ENCODE peak calls at places on chromosomes 11 and 22, in seven cellular contexts. One of them, this sample, is unnamed.

GRCh38 chr22:35476341-35476740 is 64.3 kb upstream of the RASD2 start:
- DNase-seq in H1: no peak
- DNase-seq in mesenchymal stem cell: peak
- DNase-seq in trophoblast cell: no peak
- DNase-seq in H9: no peak
- DNase-seq in mesendoderm: no peak
- DNase-seq in IMR-90: no peak
- DNase-seq in this sample: no peak

GRCh38 chr11:2653930-2654739 is 45.7 kb downstream of the KCNQ1OT1 start:
- DNase-seq in trophoblast cell: no peak
- DNase-seq in mesenchymal stem cell: no peak
- DNase-seq in mesendoderm: no peak
- DNase-seq in H1: no peak
- DNase-seq in H9: no peak
- DNase-seq in IMR-90: no peak
- DNase-seq in this sample: no peak

GRCh38 chr11:118437046-118437735 is 899 bp downstream of the KMT2A start:
- DNase-seq in H9: peak
- DNase-seq in IMR-90: peak
- DNase-seq in H1: peak
- DNase-seq in trophoblast cell: peak
- DNase-seq in mesenchymal stem cell: peak
- DNase-seq in mesendoderm: peak
- DNase-seq in this sample: peak

GRCh38 chr22:43147821-43148220 is 3.5 kb upstream of the TSPO start:
- DNase-seq in H9: no peak
- DNase-seq in IMR-90: no peak
- DNase-seq in mesenchymal stem cell: no peak
- DNase-seq in H1: no peak
- DNase-seq in mesendoderm: no peak
- DNase-seq in trophoblast cell: peak
- DNase-seq in this sample: no peak

GRCh38 chr11:19633276-19633675 is 79.4 kb upstream of the NAV2 start:
- DNase-seq in IMR-90: no peak
- DNase-seq in trophoblast cell: no peak
- DNase-seq in H9: no peak
- DNase-seq in mesenchymal stem cell: no peak
- DNase-seq in mesendoderm: no peak
- DNase-seq in H1: no peak
- DNase-seq in this sample: no peak

GRCh38 chr11:2382129-2382517 is 5.0 kb downstream of the CD81 start:
- DNase-seq in mesendoderm: no peak
- DNase-seq in mesenchymal stem cell: no peak
- DNase-seq in IMR-90: no peak
- DNase-seq in H9: no peak
- DNase-seq in trophoblast cell: no peak
- DNase-seq in H1: no peak
- DNase-seq in this sample: no peak

GRCh38 chr11:21710791-21711190 is 482.1 kb upstream of the ANO5 start:
- DNase-seq in mesendoderm: no peak
- DNase-seq in IMR-90: no peak
- DNase-seq in trophoblast cell: no peak
- DNase-seq in mesenchymal stem cell: no peak
- DNase-seq in H9: no peak
- DNase-seq in H1: no peak
- DNase-seq in this sample: no peak

GRCh38 chr11:2262301-2263011 is 7.9 kb downstream of the ASCL2 start:
- DNase-seq in trophoblast cell: peak
- DNase-seq in mesenchymal stem cell: no peak
- DNase-seq in mesendoderm: no peak
- DNase-seq in H9: no peak
- DNase-seq in IMR-90: no peak
- DNase-seq in H1: no peak
- DNase-seq in this sample: no peak

GRCh38 chr11:2300936-2301630 is 635 bp downstream of the C11orf21 start:
- DNase-seq in mesenchymal stem cell: no peak
- DNase-seq in H9: no peak
- DNase-seq in IMR-90: no peak
- DNase-seq in H1: no peak
- DNase-seq in trophoblast cell: no peak
- DNase-seq in mesendoderm: no peak
- DNase-seq in this sample: no peak

GRCh38 chr11:113644605-113645004 is 61.5 kb downstream of the TMPRSS5 start:
- DNase-seq in trophoblast cell: peak
- DNase-seq in IMR-90: no peak
- DNase-seq in H9: no peak
- DNase-seq in mesenchymal stem cell: no peak
- DNase-seq in H1: no peak
- DNase-seq in mesendoderm: peak
- DNase-seq in this sample: no peak

GRCh38 chr11:117828641-117829368 is 4.3 kb upstream of the FXYD2 start:
- DNase-seq in mesenchymal stem cell: peak
- DNase-seq in IMR-90: peak
- DNase-seq in trophoblast cell: peak
- DNase-seq in mesendoderm: peak
- DNase-seq in H1: peak
- DNase-seq in H9: peak
- DNase-seq in this sample: no peak

GRCh38 chr22:44620129-44620840 is 81.7 kb upstream of the PRR5 start:
- DNase-seq in H1: peak
- DNase-seq in trophoblast cell: peak
- DNase-seq in mesendoderm: peak
- DNase-seq in mesenchymal stem cell: peak
- DNase-seq in IMR-90: peak
- DNase-seq in H9: peak
- DNase-seq in this sample: peak

GRCh38 chr22:39556970-39557811 is 13.4 kb upstream of the CACNA1I start:
- DNase-seq in IMR-90: peak
- DNase-seq in mesendoderm: no peak
- DNase-seq in trophoblast cell: no peak
- DNase-seq in H9: no peak
- DNase-seq in mesenchymal stem cell: peak
- DNase-seq in H1: no peak
- DNase-seq in this sample: no peak

GRCh38 chr22:46085831-46086576 is 64.3 kb upstream of the PPARA start:
- DNase-seq in H9: no peak
- DNase-seq in IMR-90: no peak
- DNase-seq in mesendoderm: no peak
- DNase-seq in H1: no peak
- DNase-seq in mesenchymal stem cell: no peak
- DNase-seq in trophoblast cell: peak
- DNase-seq in this sample: no peak

GRCh38 chr11:34457607-34458006 is 18.9 kb downstream of the CAT start:
- DNase-seq in mesendoderm: no peak
- DNase-seq in trophoblast cell: no peak
- DNase-seq in IMR-90: no peak
- DNase-seq in mesenchymal stem cell: no peak
- DNase-seq in H9: no peak
- DNase-seq in H1: no peak
- DNase-seq in this sample: no peak
- H2BK120ac ChIP-seq in mesendoderm: no peak
- H2BK120ac ChIP-seq in trophoblast cell: no peak
- H2BK120ac ChIP-seq in IMR-90: no peak
- H2BK120ac ChIP-seq in mesenchymal stem cell: no peak
- H2BK120ac ChIP-seq in H9: no peak
- H2BK120ac ChIP-seq in H1: no peak
- H2BK120ac ChIP-seq in this sample: no peak

DNA sequence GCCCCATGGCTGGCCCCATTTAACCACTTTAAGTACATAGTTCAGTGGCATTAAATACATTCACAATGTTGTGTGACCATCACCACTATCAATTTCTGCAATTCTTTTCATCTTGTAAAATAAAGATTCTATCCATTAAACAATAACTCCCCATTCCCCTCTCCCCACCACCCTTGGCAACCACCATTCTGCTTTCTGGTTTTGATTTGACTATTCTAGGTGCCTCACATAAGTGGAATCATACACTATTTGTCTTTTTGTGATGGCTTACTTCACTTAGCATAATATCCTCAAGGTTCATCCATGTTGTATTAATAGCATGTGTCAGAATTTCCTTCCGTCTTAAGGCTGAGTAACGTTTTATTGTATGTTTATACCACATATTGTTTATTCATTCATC is 7.0 kb downstream of the MYO7A start:
- DNase-seq in IMR-90: no peak
- DNase-seq in H1: no peak
- DNase-seq in mesendoderm: no peak
- DNase-seq in H9: no peak
- DNase-seq in trophoblast cell: no peak
- DNase-seq in mesenchymal stem cell: no peak
- DNase-seq in this sample: no peak
- H4K8ac ChIP-seq in IMR-90: no peak
- H4K8ac ChIP-seq in H1: no peak
- H4K8ac ChIP-seq in mesendoderm: no peak
- H4K8ac ChIP-seq in H9: no peak
- H4K8ac ChIP-seq in trophoblast cell: no peak
- H4K8ac ChIP-seq in mesenchymal stem cell: no peak
- H4K8ac ChIP-seq in this sample: no peak

GRCh38 chr11:112103446-112103845 is 16.8 kb downstream of the SDHD start:
- DNase-seq in H9: no peak
- DNase-seq in trophoblast cell: no peak
- DNase-seq in mesendoderm: no peak
- DNase-seq in H1: no peak
- DNase-seq in mesenchymal stem cell: no peak
- DNase-seq in IMR-90: no peak
- DNase-seq in this sample: no peak
- H3K18ac ChIP-seq in H9: no peak
- H3K18ac ChIP-seq in trophoblast cell: no peak
- H3K18ac ChIP-seq in mesendoderm: no peak
- H3K18ac ChIP-seq in H1: no peak
- H3K18ac ChIP-seq in mesenchymal stem cell: no peak
- H3K18ac ChIP-seq in IMR-90: no peak
- H3K18ac ChIP-seq in this sample: no peak

GRCh38 chr11:133967599-133968238 is 11.0 kb upstream of the IGSF9B start:
- DNase-seq in H9: no peak
- DNase-seq in mesendoderm: no peak
- DNase-seq in mesenchymal stem cell: no peak
- DNase-seq in H1: no peak
- DNase-seq in trophoblast cell: no peak
- DNase-seq in IMR-90: no peak
- DNase-seq in this sample: no peak
- H2BK120ac ChIP-seq in H9: no peak
- H2BK120ac ChIP-seq in mesendoderm: no peak
- H2BK120ac ChIP-seq in mesenchymal stem cell: no peak
- H2BK120ac ChIP-seq in H1: no peak
- H2BK120ac ChIP-seq in trophoblast cell: no peak
- H2BK120ac ChIP-seq in IMR-90: no peak
- H2BK120ac ChIP-seq in this sample: no peak

DNA sequence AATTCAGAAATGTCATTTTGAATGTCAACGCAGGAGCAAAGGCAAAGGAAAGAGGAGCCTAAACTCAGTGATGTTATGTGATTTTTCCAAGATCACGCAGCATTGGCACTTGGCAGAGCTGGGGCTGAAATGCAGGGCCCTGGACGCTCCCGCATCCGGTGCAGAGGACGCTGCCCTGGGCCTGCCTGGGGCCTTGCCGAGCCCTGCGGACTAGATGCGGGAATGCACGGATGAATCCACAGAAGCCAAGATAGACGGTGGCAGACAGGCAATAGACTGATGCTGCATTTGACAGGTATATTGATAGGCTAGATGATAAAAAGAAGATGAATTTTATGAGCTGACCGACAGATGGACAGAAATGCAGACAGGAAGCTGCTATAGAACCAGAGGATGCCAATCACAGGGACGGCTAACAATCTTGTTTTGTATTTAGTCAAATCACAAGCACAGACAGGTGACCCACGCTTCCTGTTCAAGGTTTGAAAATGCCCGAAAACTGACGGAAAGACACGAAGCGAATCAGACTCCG is 694 bp upstream of the MARK2 start:
- DNase-seq in IMR-90: no peak
- DNase-seq in H9: peak
- DNase-seq in mesendoderm: peak
- DNase-seq in mesenchymal stem cell: no peak
- DNase-seq in trophoblast cell: peak
- DNase-seq in H1: no peak
- DNase-seq in this sample: no peak
- H4K8ac ChIP-seq in IMR-90: peak
- H4K8ac ChIP-seq in H9: no peak
- H4K8ac ChIP-seq in mesendoderm: no peak
- H4K8ac ChIP-seq in mesenchymal stem cell: peak
- H4K8ac ChIP-seq in trophoblast cell: peak
- H4K8ac ChIP-seq in H1: no peak
- H4K8ac ChIP-seq in this sample: no peak

GRCh38 chr11:16512163-16512562 is 155.8 kb upstream of the SOX6 start:
- DNase-seq in H9: no peak
- DNase-seq in H1: no peak
- DNase-seq in mesenchymal stem cell: peak
- DNase-seq in trophoblast cell: no peak
- DNase-seq in IMR-90: peak
- DNase-seq in mesendoderm: no peak
- DNase-seq in this sample: no peak
- H3K18ac ChIP-seq in H9: no peak
- H3K18ac ChIP-seq in H1: no peak
- H3K18ac ChIP-seq in mesenchymal stem cell: no peak
- H3K18ac ChIP-seq in trophoblast cell: no peak
- H3K18ac ChIP-seq in IMR-90: peak
- H3K18ac ChIP-seq in mesendoderm: no peak
- H3K18ac ChIP-seq in this sample: no peak

GRCh38 chr11:40276960-40277359 is 1182.5 kb downstream of the LRRC4C start:
- DNase-seq in IMR-90: no peak
- DNase-seq in H1: no peak
- DNase-seq in mesendoderm: no peak
- DNase-seq in H9: no peak
- DNase-seq in mesenchymal stem cell: no peak
- DNase-seq in trophoblast cell: no peak
- DNase-seq in this sample: no peak
- H2BK120ac ChIP-seq in IMR-90: no peak
- H2BK120ac ChIP-seq in H1: no peak
- H2BK120ac ChIP-seq in mesendoderm: no peak
- H2BK120ac ChIP-seq in H9: no peak
- H2BK120ac ChIP-seq in mesenchymal stem cell: no peak
- H2BK120ac ChIP-seq in trophoblast cell: no peak
- H2BK120ac ChIP-seq in this sample: no peak

DNA sequence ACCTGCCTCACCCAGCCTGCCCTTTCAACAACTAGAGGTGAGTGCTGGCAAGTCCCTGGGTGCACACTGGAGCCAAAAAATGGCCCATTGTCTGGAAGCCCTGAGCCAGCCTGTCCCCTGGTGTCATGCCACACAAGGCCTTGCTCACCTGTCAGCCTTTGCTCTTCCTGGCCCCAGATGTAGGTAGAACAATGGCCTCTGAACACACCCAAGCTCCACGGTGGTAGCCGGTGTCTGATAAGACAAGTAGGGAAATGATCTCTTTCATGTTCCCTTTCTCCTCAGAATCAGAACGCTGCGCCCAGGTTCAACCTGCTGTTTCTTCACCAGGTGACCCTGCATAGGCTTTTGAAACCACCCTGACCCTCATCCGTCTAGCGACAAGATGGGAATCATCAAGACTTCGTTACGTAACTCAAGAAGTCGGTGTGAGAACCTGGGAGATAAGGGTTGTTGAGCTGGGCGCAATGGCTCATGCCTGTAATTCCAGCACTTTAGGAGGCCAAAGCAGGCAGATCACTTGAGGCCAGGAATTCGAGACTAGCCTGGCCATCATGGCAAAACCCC is 28.8 kb upstream of the YWHAH start:
- DNase-seq in H1: no peak
- DNase-seq in H9: no peak
- DNase-seq in mesendoderm: peak
- DNase-seq in trophoblast cell: peak
- DNase-seq in mesenchymal stem cell: no peak
- DNase-seq in IMR-90: no peak
- DNase-seq in this sample: no peak
- H4K8ac ChIP-seq in H1: no peak
- H4K8ac ChIP-seq in H9: no peak
- H4K8ac ChIP-seq in mesendoderm: no peak
- H4K8ac ChIP-seq in trophoblast cell: no peak
- H4K8ac ChIP-seq in mesenchymal stem cell: no peak
- H4K8ac ChIP-seq in IMR-90: no peak
- H4K8ac ChIP-seq in this sample: no peak

GRCh38 chr22:26549902-26550497 is 37.7 kb upstream of the TFIP11 start:
- DNase-seq in mesenchymal stem cell: no peak
- DNase-seq in trophoblast cell: no peak
- DNase-seq in mesendoderm: peak
- DNase-seq in IMR-90: no peak
- DNase-seq in H1: no peak
- DNase-seq in H9: no peak
- DNase-seq in this sample: no peak
- H3K18ac ChIP-seq in mesenchymal stem cell: peak
- H3K18ac ChIP-seq in trophoblast cell: no peak
- H3K18ac ChIP-seq in mesendoderm: no peak
- H3K18ac ChIP-seq in IMR-90: peak
- H3K18ac ChIP-seq in H1: peak
- H3K18ac ChIP-seq in H9: no peak
- H3K18ac ChIP-seq in this sample: no peak